ENCODE peak calls at places on chromosome 12, in ten cellular contexts. W is CD8-positive, alpha-beta T cell; F is PC-3; S is lung; E is MM.1S; X is ovary; O is AG04449; B is H7; Q is cardiac fibroblast; M is colonic mucosa. A is an unnamed sample.

GRCh38 chr12:53058674-53059433 is 9.0 kb downstream of the TNS2 start:
- DNase-seq in W (no peak), F (no peak), S (peak; percentile 28), E (no peak), X (peak; percentile 38), O (no peak), B (peak; percentile 52), Q (no peak), M (no peak), A (no peak)

GRCh38 chr12:46908236-46908935 is 82.6 kb upstream of the SLC38A4 start:
- DNase-seq in W (no peak), F (peak; percentile 82), S (no peak), E (no peak), X (no peak), O (no peak), B (no peak), Q (peak; percentile 42), M (no peak), A (no peak)

GRCh38 chr12:48933664-48934311 is 8.5 kb upstream of the FKBP11 start:
- DNase-seq in W (no peak), F (no peak), S (no peak), E (no peak), X (no peak), O (no peak), B (no peak), Q (no peak), M (no peak), A (no peak)

GRCh38 chr12:3035171-3035570 is 42.0 kb upstream of the TSPAN9 start:
- DNase-seq in W (no peak), F (no peak), S (no peak), E (no peak), X (no peak), O (no peak), B (no peak), Q (peak; percentile 43), M (no peak), A (no peak)

GRCh38 chr12:78585132-78585531 is 279.4 kb upstream of the SYT1 start:
- DNase-seq in W (no peak), F (no peak), S (no peak), E (no peak), X (no peak), O (no peak), B (no peak), Q (no peak), M (no peak), A (no peak)

GRCh38 chr12:46364777-46365580 is 7.6 kb downstream of the SLC38A2 start:
- DNase-seq in W (no peak), F (peak; percentile 89), S (peak; percentile 52), E (no peak), X (no peak), O (no peak), B (no peak), Q (peak; percentile 86), M (peak; percentile 70), A (no peak)

GRCh38 chr12:107086314-107086713 is 7.0 kb downstream of the CRY1 start:
- DNase-seq in W (no peak), F (no peak), S (no peak), E (no peak), X (no peak), O (no peak), B (no peak), Q (no peak), M (no peak), A (no peak)

GRCh38 chr12:53937596-53938275 is 895 bp upstream of the HOXC13 start:
- DNase-seq in W (no peak), F (no peak), S (no peak), E (no peak), X (no peak), O (no peak), B (peak; percentile 17), Q (no peak), M (no peak), A (no peak)

GRCh38 chr12:5044420-5045295 is 979 bp downstream of the KCNA5 start:
- DNase-seq in W (no peak), F (no peak), S (no peak), E (no peak), X (no peak), O (no peak), B (peak; percentile 48), Q (no peak), M (no peak), A (no peak)

GRCh38 chr12:5047094-5047493 is 3.4 kb downstream of the KCNA5 start:
- DNase-seq in W (no peak), F (no peak), S (no peak), E (no peak), X (no peak), O (no peak), B (peak; percentile 55), Q (no peak), M (no peak), A (no peak)

GRCh38 chr12:5051334-5051733 is 7.7 kb downstream of the KCNA5 start:
- DNase-seq in W (no peak), F (no peak), S (no peak), E (no peak), X (no peak), O (no peak), B (no peak), Q (no peak), M (no peak), A (no peak)

GRCh38 chr12:5050542-5050941 is 6.9 kb downstream of the KCNA5 start:
- DNase-seq in W (no peak), F (no peak), S (no peak), E (no peak), X (no peak), O (no peak), B (no peak), Q (no peak), M (no peak), A (no peak)

GRCh38 chr12:5047729-5048128 is 4.0 kb downstream of the KCNA5 start:
- DNase-seq in W (no peak), F (no peak), S (no peak), E (no peak), X (no peak), O (no peak), B (no peak), Q (no peak), M (no peak), A (no peak)
- H3K4me3 ChIP-seq in W (no peak overlapping the region), F (no peak overlapping the region), S (no peak overlapping the region), E (no peak overlapping the region), X (no peak overlapping the region), O (no peak overlapping the region), B (no peak overlapping the region), Q (no peak overlapping the region), M (no peak overlapping the region), A (no peak overlapping the region)

GRCh38 chr12:108664338-108665258 is 30.9 kb upstream of the SELPLG start:
- DNase-seq in W (peak; percentile 71), F (peak; percentile 98), S (peak; percentile 91), E (peak; percentile 86), X (peak; percentile 78), O (peak; percentile 81), B (peak; percentile 80), Q (peak; percentile 97), M (peak; percentile 89), A (peak; percentile 89)
- H3K4me3 ChIP-seq in W (no peak overlapping the region), F (no peak overlapping the region), S (no peak overlapping the region), E (peak overlapping the region; percentile 26), X (no peak overlapping the region), O (no peak overlapping the region), B (no peak overlapping the region), Q (no peak overlapping the region), M (no peak overlapping the region), A (no peak overlapping the region)

GRCh38 chr12:122729583-122730214 is 945 bp downstream of the HCAR1 start:
- DNase-seq in W (no peak), F (no peak), S (no peak), E (no peak), X (no peak), O (no peak), B (no peak), Q (no peak), M (no peak), A (no peak)

GRCh38 chr12:122722347-122722746 is 5.7 kb upstream of the HCAR3 start:
- DNase-seq in W (no peak), F (no peak), S (no peak), E (no peak), X (no peak), O (no peak), B (no peak), Q (no peak), M (no peak), A (no peak)

GRCh38 chr12:122724641-122725243 is 5.9 kb downstream of the HCAR1 start:
- DNase-seq in W (no peak), F (no peak), S (no peak), E (no peak), X (no peak), O (no peak), B (no peak), Q (no peak), M (no peak), A (no peak)

GRCh38 chr12:122725452-122725851 is 5.2 kb downstream of the HCAR1 start:
- DNase-seq in W (no peak), F (no peak), S (no peak), E (no peak), X (no peak), O (no peak), B (no peak), Q (no peak), M (no peak), A (no peak)

DNA sequence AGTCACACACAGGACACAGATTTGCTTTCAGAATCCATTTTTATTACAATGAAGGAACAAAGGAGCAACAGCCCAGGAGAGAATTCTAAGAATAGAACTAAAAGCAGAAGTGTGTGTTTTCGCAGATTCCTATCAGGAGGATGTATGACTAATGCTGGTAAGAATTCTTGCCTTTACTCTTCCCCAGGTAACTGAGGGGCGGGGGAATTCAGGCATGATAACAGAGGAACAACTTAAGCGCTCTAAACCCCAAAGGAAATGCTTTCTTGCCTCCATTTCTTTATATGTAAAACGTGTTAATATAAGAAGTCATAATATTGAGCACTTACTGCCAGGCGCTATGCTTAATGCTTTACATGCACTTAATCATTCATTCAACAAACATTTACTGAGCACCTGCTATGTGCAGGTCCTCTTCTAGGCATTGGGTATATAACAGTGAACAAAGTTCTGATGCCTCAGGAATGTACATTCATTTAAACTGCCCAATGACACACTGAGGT is 4.5 kb downstream of the HCAR1 start:
- DNase-seq in W (no peak), F (peak; percentile 92), S (no peak), E (no peak), X (no peak), O (no peak), B (no peak), Q (no peak), M (no peak), A (peak; percentile 48)
- H3K4me3 ChIP-seq in W (no peak overlapping the region), F (peak overlapping the region; percentile 38), S (no peak overlapping the region), E (no peak overlapping the region), X (no peak overlapping the region), O (no peak overlapping the region), B (no peak overlapping the region), Q (no peak overlapping the region), M (no peak overlapping the region), A (no peak overlapping the region)

DNA sequence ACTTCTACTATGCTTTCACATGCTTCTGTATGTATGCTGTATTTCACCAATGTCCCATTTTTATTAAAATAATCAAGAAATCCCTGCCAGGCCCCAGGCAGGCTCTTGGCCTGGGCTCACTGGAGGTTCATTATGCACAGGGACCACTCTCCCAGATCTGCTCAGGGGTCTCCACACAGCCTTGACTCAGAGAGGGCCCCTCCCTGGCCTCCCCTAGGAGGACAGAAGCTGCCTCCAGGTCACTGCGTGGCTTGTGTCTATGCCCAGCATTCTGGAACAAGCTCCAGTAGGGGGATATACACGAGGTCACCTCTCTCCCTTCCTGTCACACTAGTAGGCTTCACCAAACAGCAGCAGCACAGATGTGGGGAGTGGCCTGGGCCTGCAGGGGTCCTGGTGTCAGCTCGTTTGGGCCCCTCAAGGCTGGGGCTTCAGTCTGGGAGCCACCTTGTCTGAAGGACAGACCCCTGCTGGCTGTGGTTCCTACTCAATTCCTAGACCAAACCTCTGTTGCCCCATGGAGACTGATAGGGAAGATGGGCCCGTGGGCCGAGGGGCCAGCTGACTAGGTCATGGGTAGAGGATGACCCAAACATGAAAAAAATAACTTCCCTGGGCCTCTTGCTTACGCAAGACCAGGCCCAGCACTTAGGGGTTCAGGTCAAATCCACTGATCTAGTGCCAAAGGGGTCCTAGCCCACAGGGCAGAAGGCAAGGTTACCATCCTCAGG is 37.6 kb downstream of the ANAPC7 start:
- DNase-seq in W (no peak), F (no peak), S (no peak), E (no peak), X (no peak), O (no peak), B (peak; percentile 43), Q (no peak), M (no peak), A (no peak)
- H3K4me3 ChIP-seq in W (no peak overlapping the region), F (no peak overlapping the region), S (no peak overlapping the region), E (no peak overlapping the region), X (no peak overlapping the region), O (no peak overlapping the region), B (no peak overlapping the region), Q (no peak overlapping the region), M (no peak overlapping the region), A (no peak overlapping the region)

A was measured in epithelial cell of proximal tubule.